ENCODE peak calls at places on chromosome X, in ten cellular contexts. One of them, this sample, is unnamed.

GRCh38 chrX:39957816-39958561 is 139.8 kb downstream of the BCOR start:
- DNase-seq in mucosa of gallbladder: no peak
- DNase-seq in GF-D8: no peak
- DNase-seq in stimulated activated CD4-positive, alpha-beta T cell treated with anti-CD3 and anti-CD28 coated beads, Interleukin-1b, Interleukin-23, amount 100 ng/mL, for 48 hours: no peak
- DNase-seq in NCI-H774: no peak
- DNase-seq in breast epithelium: no peak
- DNase-seq in H54: no peak
- DNase-seq in myocyte: peak
- DNase-seq in activated CD4-positive, alpha-beta T cell treated with anti-CD3 and anti-CD28 coated beads, Interleukin-2, amount 10 ng/mL, durations not matched to agents 7 days and 5 days: no peak
- DNase-seq in DND-41: no peak
- DNase-seq in this sample: no peak

GRCh38 chrX:121456315-121456714 is 408.9 kb downstream of the GLUD2 start:
- DNase-seq in mucosa of gallbladder: no peak
- DNase-seq in GF-D8: no peak
- DNase-seq in stimulated activated CD4-positive, alpha-beta T cell treated with anti-CD3 and anti-CD28 coated beads, Interleukin-1b, Interleukin-23, amount 100 ng/mL, for 48 hours: no peak
- DNase-seq in NCI-H774: no peak
- DNase-seq in breast epithelium: no peak
- DNase-seq in H54: no peak
- DNase-seq in myocyte: no peak
- DNase-seq in activated CD4-positive, alpha-beta T cell treated with anti-CD3 and anti-CD28 coated beads, Interleukin-2, amount 10 ng/mL, durations not matched to agents 7 days and 5 days: no peak
- DNase-seq in DND-41: no peak
- DNase-seq in this sample: no peak

GRCh38 chrX:155086202-155086840 is 15.0 kb downstream of the BRCC3 start:
- DNase-seq in mucosa of gallbladder: no peak
- DNase-seq in GF-D8: no peak
- DNase-seq in stimulated activated CD4-positive, alpha-beta T cell treated with anti-CD3 and anti-CD28 coated beads, Interleukin-1b, Interleukin-23, amount 100 ng/mL, for 48 hours: peak
- DNase-seq in NCI-H774: no peak
- DNase-seq in breast epithelium: no peak
- DNase-seq in H54: no peak
- DNase-seq in myocyte: peak
- DNase-seq in activated CD4-positive, alpha-beta T cell treated with anti-CD3 and anti-CD28 coated beads, Interleukin-2, amount 10 ng/mL, durations not matched to agents 7 days and 5 days: peak
- DNase-seq in DND-41: peak
- DNase-seq in this sample: peak

GRCh38 chrX:39043838-39044550 is 242.7 kb downstream of the MID1IP1 start:
- DNase-seq in mucosa of gallbladder: peak
- DNase-seq in GF-D8: no peak
- DNase-seq in stimulated activated CD4-positive, alpha-beta T cell treated with anti-CD3 and anti-CD28 coated beads, Interleukin-1b, Interleukin-23, amount 100 ng/mL, for 48 hours: no peak
- DNase-seq in NCI-H774: no peak
- DNase-seq in breast epithelium: no peak
- DNase-seq in H54: no peak
- DNase-seq in myocyte: no peak
- DNase-seq in activated CD4-positive, alpha-beta T cell treated with anti-CD3 and anti-CD28 coated beads, Interleukin-2, amount 10 ng/mL, durations not matched to agents 7 days and 5 days: no peak
- DNase-seq in DND-41: no peak
- DNase-seq in this sample: no peak

GRCh38 chrX:39750798-39751197 is 347.0 kb downstream of the BCOR start:
- DNase-seq in mucosa of gallbladder: no peak
- DNase-seq in GF-D8: peak
- DNase-seq in stimulated activated CD4-positive, alpha-beta T cell treated with anti-CD3 and anti-CD28 coated beads, Interleukin-1b, Interleukin-23, amount 100 ng/mL, for 48 hours: no peak
- DNase-seq in NCI-H774: no peak
- DNase-seq in breast epithelium: no peak
- DNase-seq in H54: no peak
- DNase-seq in myocyte: no peak
- DNase-seq in activated CD4-positive, alpha-beta T cell treated with anti-CD3 and anti-CD28 coated beads, Interleukin-2, amount 10 ng/mL, durations not matched to agents 7 days and 5 days: no peak
- DNase-seq in DND-41: peak
- DNase-seq in this sample: no peak

GRCh38 chrX:52574416-52575275 is 57.8 kb upstream of the XAGE1B start:
- DNase-seq in mucosa of gallbladder: peak
- DNase-seq in GF-D8: peak
- DNase-seq in stimulated activated CD4-positive, alpha-beta T cell treated with anti-CD3 and anti-CD28 coated beads, Interleukin-1b, Interleukin-23, amount 100 ng/mL, for 48 hours: no peak
- DNase-seq in NCI-H774: no peak
- DNase-seq in breast epithelium: no peak
- DNase-seq in H54: no peak
- DNase-seq in myocyte: peak
- DNase-seq in activated CD4-positive, alpha-beta T cell treated with anti-CD3 and anti-CD28 coated beads, Interleukin-2, amount 10 ng/mL, durations not matched to agents 7 days and 5 days: peak
- DNase-seq in DND-41: peak
- DNase-seq in this sample: peak

GRCh38 chrX:43741843-43742573 is 85.9 kb downstream of the MAOA start:
- DNase-seq in mucosa of gallbladder: no peak
- DNase-seq in GF-D8: no peak
- DNase-seq in stimulated activated CD4-positive, alpha-beta T cell treated with anti-CD3 and anti-CD28 coated beads, Interleukin-1b, Interleukin-23, amount 100 ng/mL, for 48 hours: no peak
- DNase-seq in NCI-H774: no peak
- DNase-seq in breast epithelium: no peak
- DNase-seq in H54: no peak
- DNase-seq in myocyte: peak
- DNase-seq in activated CD4-positive, alpha-beta T cell treated with anti-CD3 and anti-CD28 coated beads, Interleukin-2, amount 10 ng/mL, durations not matched to agents 7 days and 5 days: no peak
- DNase-seq in DND-41: no peak
- DNase-seq in this sample: no peak

GRCh38 chrX:20515841-20516461 is 249.2 kb upstream of the RPS6KA3 start:
- DNase-seq in mucosa of gallbladder: no peak
- DNase-seq in GF-D8: no peak
- DNase-seq in stimulated activated CD4-positive, alpha-beta T cell treated with anti-CD3 and anti-CD28 coated beads, Interleukin-1b, Interleukin-23, amount 100 ng/mL, for 48 hours: peak
- DNase-seq in NCI-H774: no peak
- DNase-seq in breast epithelium: no peak
- DNase-seq in H54: no peak
- DNase-seq in myocyte: peak
- DNase-seq in activated CD4-positive, alpha-beta T cell treated with anti-CD3 and anti-CD28 coated beads, Interleukin-2, amount 10 ng/mL, durations not matched to agents 7 days and 5 days: peak
- DNase-seq in DND-41: no peak
- DNase-seq in this sample: peak